ENCODE peak calls at places on chromosomes 4 and X, in six cellular contexts. P, W, J, G, I and N are unnamed samples.

GRCh38 chr4:185679523-185679922 is 132.5 kb downstream of the SORBS2 start:
- DNase-seq in P (no peak), W (no peak), J (no peak), G (no peak), I (no peak), N (no peak)

GRCh38 chrX:153775293-153775595 is 5.6 kb upstream of the SRPK3 start:
- DNase-seq in P (no peak), W (no peak), J (peak; percentile 39), G (peak; percentile 10), I (no peak), N (no peak)

GRCh38 chr4:38145741-38146140 is 185.5 kb downstream of the PTTG2 start:
- DNase-seq in P (no peak), W (no peak), J (no peak), G (no peak), I (no peak), N (no peak)

GRCh38 chrX:10011991-10012390 is 44.8 kb downstream of the CLDN34 start:
- DNase-seq in P (no peak), W (no peak), J (no peak), G (peak; percentile 22), I (no peak), N (no peak)

GRCh38 chrX:39582091-39582490 is 515.7 kb downstream of the BCOR start:
- DNase-seq in P (no peak), W (no peak), J (no peak), G (no peak), I (no peak), N (no peak)

GRCh38 chr4:83858121-83858520 is 322.2 kb downstream of the GPAT3 start:
- DNase-seq in P (no peak), W (no peak), J (no peak), G (no peak), I (no peak), N (no peak)

GRCh38 chr4:89949782-89950387 is 55.2 kb downstream of the MMRN1 start:
- DNase-seq in P (no peak), W (no peak), J (no peak), G (no peak), I (no peak), N (no peak)

GRCh38 chrX:28670074-28670473 is 82.8 kb downstream of the IL1RAPL1 start:
- DNase-seq in P (no peak), W (no peak), J (no peak), G (no peak), I (no peak), N (no peak)

GRCh38 chr4:1116837-1117236 is 3.5 kb upstream of the RNF212 start:
- DNase-seq in P (no peak), W (no peak), J (no peak), G (no peak), I (no peak), N (no peak)

GRCh38 chrX:47482065-47482511 is 934 bp downstream of the ZNF41 start:
- DNase-seq in P (no peak), W (no peak), J (no peak), G (no peak), I (no peak), N (no peak)

GRCh38 chrX:153722704-153723350 is 1.4 kb downstream of the BCAP31 start:
- DNase-seq in P (no peak), W (no peak), J (no peak), G (no peak), I (no peak), N (no peak)

GRCh38 chrX:145405012-145405411 is 157.7 kb downstream of the SPANXN1 start:
- DNase-seq in P (no peak), W (no peak), J (no peak), G (no peak), I (no peak), N (no peak)

GRCh38 chr4:143514432-143514831 is 930 bp downstream of the SMARCA5 start:
- DNase-seq in P (peak; percentile 37), W (peak; percentile 25), J (peak; percentile 64), G (peak; percentile 77), I (no peak), N (peak; percentile 52)

GRCh38 chr4:142815834-142816233 is 30.3 kb downstream of the INPP4B start:
- DNase-seq in P (no peak), W (no peak), J (no peak), G (no peak), I (peak; percentile 8), N (no peak)

GRCh38 chrX:150880808-150881165 is 17.7 kb downstream of the CD99L2 start:
- DNase-seq in P (no peak), W (no peak), J (no peak), G (no peak), I (no peak), N (no peak)

GRCh38 chr4:25343671-25344070 is 31.1 kb downstream of the ZCCHC4 start:
- DNase-seq in P (no peak), W (no peak), J (no peak), G (no peak), I (no peak), N (no peak)

GRCh38 chr4:59881632-59882031 is 1318.5 kb upstream of the ADGRL3 start:
- DNase-seq in P (no peak), W (no peak), J (no peak), G (no peak), I (no peak), N (no peak)

GRCh38 chr4:84496356-84497219 is 2.5 kb downstream of the NKX6-1 start:
- DNase-seq in P (no peak), W (no peak), J (no peak), G (peak; percentile 48), I (no peak), N (no peak)

GRCh38 chrX:106919932-106920452 is at the start of gene CLDN2:
- DNase-seq in P (no peak), W (no peak), J (no peak), G (no peak), I (no peak), N (no peak)

GRCh38 chrX:153634832-153635231 is 12.2 kb upstream of the DUSP9 start:
- DNase-seq in P (no peak), W (peak; percentile 3), J (peak; percentile 34), G (no peak), I (no peak), N (no peak)

GRCh38 chr4:71211748-71212147 is 127.1 kb upstream of the SLC4A4 start:
- DNase-seq in P (no peak), W (peak; percentile 29), J (no peak), G (no peak), I (no peak), N (no peak)

GRCh38 chr4:986428-986948 is 356 bp upstream of the IDUA start:
- DNase-seq in P (no peak), W (no peak), J (no peak), G (no peak), I (no peak), N (no peak)

GRCh38 chr4:24067781-24068193 is 177.9 kb upstream of the PPARGC1A start:
- DNase-seq in P (no peak), W (no peak), J (no peak), G (peak; percentile 66), I (no peak), N (no peak)

GRCh38 chr4:836003-836511 is 10.1 kb upstream of the CPLX1 start:
- DNase-seq in P (no peak), W (no peak), J (peak; percentile 21), G (peak; percentile 14), I (no peak), N (no peak)